ENCODE peak calls at places on chromosomes 3 and 15, in six cellular contexts. One of them, this sample, is unnamed.

GRCh38 chr3:111473550-111473949 is 68.4 kb upstream of the CD96 start:
- DNase-seq in GM12864: no peak
- DNase-seq in globus pallidus: no peak
- DNase-seq in stimulated activated CD4-positive, alpha-beta T cell treated with anti-CD3 and anti-CD28 coated beads, Interleukin-2, amount 100 ng/mL, for 4 hours: no peak
- DNase-seq in neural crest cell: no peak
- DNase-seq in naive thymus-derived CD8-positive, alpha-beta T cell: no peak
- DNase-seq in this sample: no peak

GRCh38 chr3:101159478-101159877 is 160.9 kb downstream of the IMPG2 start:
- DNase-seq in GM12864: no peak
- DNase-seq in globus pallidus: no peak
- DNase-seq in stimulated activated CD4-positive, alpha-beta T cell treated with anti-CD3 and anti-CD28 coated beads, Interleukin-2, amount 100 ng/mL, for 4 hours: no peak
- DNase-seq in neural crest cell: no peak
- DNase-seq in naive thymus-derived CD8-positive, alpha-beta T cell: no peak
- DNase-seq in this sample: no peak

GRCh38 chr15:77455696-77456293 is 35.1 kb downstream of the HMG20A start:
- DNase-seq in GM12864: no peak
- DNase-seq in globus pallidus: no peak
- DNase-seq in stimulated activated CD4-positive, alpha-beta T cell treated with anti-CD3 and anti-CD28 coated beads, Interleukin-2, amount 100 ng/mL, for 4 hours: no peak
- DNase-seq in neural crest cell: no peak
- DNase-seq in naive thymus-derived CD8-positive, alpha-beta T cell: no peak
- DNase-seq in this sample: no peak

GRCh38 chr3:187014417-187014864 is 84.1 kb downstream of the ST6GAL1 start:
- DNase-seq in GM12864: no peak
- DNase-seq in globus pallidus: no peak
- DNase-seq in stimulated activated CD4-positive, alpha-beta T cell treated with anti-CD3 and anti-CD28 coated beads, Interleukin-2, amount 100 ng/mL, for 4 hours: no peak
- DNase-seq in neural crest cell: no peak
- DNase-seq in naive thymus-derived CD8-positive, alpha-beta T cell: no peak
- DNase-seq in this sample: no peak

GRCh38 chr15:101499863-101500713 is 10.6 kb upstream of the PCSK6 start:
- DNase-seq in GM12864: no peak
- DNase-seq in globus pallidus: no peak
- DNase-seq in stimulated activated CD4-positive, alpha-beta T cell treated with anti-CD3 and anti-CD28 coated beads, Interleukin-2, amount 100 ng/mL, for 4 hours: no peak
- DNase-seq in neural crest cell: no peak
- DNase-seq in naive thymus-derived CD8-positive, alpha-beta T cell: no peak
- DNase-seq in this sample: no peak

GRCh38 chr15:68528891-68529290 is 49.9 kb upstream of the CORO2B start:
- DNase-seq in GM12864: no peak
- DNase-seq in globus pallidus: no peak
- DNase-seq in stimulated activated CD4-positive, alpha-beta T cell treated with anti-CD3 and anti-CD28 coated beads, Interleukin-2, amount 100 ng/mL, for 4 hours: no peak
- DNase-seq in neural crest cell: no peak
- DNase-seq in naive thymus-derived CD8-positive, alpha-beta T cell: no peak
- DNase-seq in this sample: no peak

GRCh38 chr3:42179110-42179725 is 86.8 kb downstream of the CCK start:
- DNase-seq in GM12864: no peak
- DNase-seq in globus pallidus: no peak
- DNase-seq in stimulated activated CD4-positive, alpha-beta T cell treated with anti-CD3 and anti-CD28 coated beads, Interleukin-2, amount 100 ng/mL, for 4 hours: no peak
- DNase-seq in neural crest cell: no peak
- DNase-seq in naive thymus-derived CD8-positive, alpha-beta T cell: no peak
- DNase-seq in this sample: no peak

GRCh38 chr3:171874251-171874679 is 31.1 kb downstream of the TMEM212 start:
- DNase-seq in GM12864: no peak
- DNase-seq in globus pallidus: no peak
- DNase-seq in stimulated activated CD4-positive, alpha-beta T cell treated with anti-CD3 and anti-CD28 coated beads, Interleukin-2, amount 100 ng/mL, for 4 hours: no peak
- DNase-seq in neural crest cell: no peak
- DNase-seq in naive thymus-derived CD8-positive, alpha-beta T cell: no peak
- DNase-seq in this sample: no peak

GRCh38 chr3:183226333-183226732 is 26.7 kb upstream of the B3GNT5 start:
- DNase-seq in GM12864: no peak
- DNase-seq in globus pallidus: no peak
- DNase-seq in stimulated activated CD4-positive, alpha-beta T cell treated with anti-CD3 and anti-CD28 coated beads, Interleukin-2, amount 100 ng/mL, for 4 hours: no peak
- DNase-seq in neural crest cell: no peak
- DNase-seq in naive thymus-derived CD8-positive, alpha-beta T cell: no peak
- DNase-seq in this sample: no peak

GRCh38 chr3:164687902-164688301 is 390.4 kb downstream of the SI start:
- DNase-seq in GM12864: no peak
- DNase-seq in globus pallidus: no peak
- DNase-seq in stimulated activated CD4-positive, alpha-beta T cell treated with anti-CD3 and anti-CD28 coated beads, Interleukin-2, amount 100 ng/mL, for 4 hours: no peak
- DNase-seq in neural crest cell: no peak
- DNase-seq in naive thymus-derived CD8-positive, alpha-beta T cell: no peak
- DNase-seq in this sample: no peak

GRCh38 chr15:32959077-32959476 is 235.4 kb downstream of the FMN1 start:
- DNase-seq in GM12864: no peak
- DNase-seq in globus pallidus: no peak
- DNase-seq in stimulated activated CD4-positive, alpha-beta T cell treated with anti-CD3 and anti-CD28 coated beads, Interleukin-2, amount 100 ng/mL, for 4 hours: no peak
- DNase-seq in neural crest cell: no peak
- DNase-seq in naive thymus-derived CD8-positive, alpha-beta T cell: no peak
- DNase-seq in this sample: no peak

GRCh38 chr3:194928831-194929594 is 243.3 kb downstream of the FAM43A start:
- DNase-seq in GM12864: no peak
- DNase-seq in globus pallidus: peak; percentile 40
- DNase-seq in stimulated activated CD4-positive, alpha-beta T cell treated with anti-CD3 and anti-CD28 coated beads, Interleukin-2, amount 100 ng/mL, for 4 hours: no peak
- DNase-seq in neural crest cell: peak; percentile 23
- DNase-seq in naive thymus-derived CD8-positive, alpha-beta T cell: no peak
- DNase-seq in this sample: no peak

GRCh38 chr15:29676961-29677402 is 145.3 kb downstream of the TJP1 start:
- DNase-seq in GM12864: no peak
- DNase-seq in globus pallidus: no peak
- DNase-seq in stimulated activated CD4-positive, alpha-beta T cell treated with anti-CD3 and anti-CD28 coated beads, Interleukin-2, amount 100 ng/mL, for 4 hours: no peak
- DNase-seq in neural crest cell: no peak
- DNase-seq in naive thymus-derived CD8-positive, alpha-beta T cell: no peak
- DNase-seq in this sample: no peak

GRCh38 chr3:29441020-29441324 is 160.1 kb downstream of the RBMS3 start:
- DNase-seq in GM12864: no peak
- DNase-seq in globus pallidus: no peak
- DNase-seq in stimulated activated CD4-positive, alpha-beta T cell treated with anti-CD3 and anti-CD28 coated beads, Interleukin-2, amount 100 ng/mL, for 4 hours: no peak
- DNase-seq in neural crest cell: no peak
- DNase-seq in naive thymus-derived CD8-positive, alpha-beta T cell: no peak
- DNase-seq in this sample: no peak

This sample was measured in omental fat pad.